ENCODE peak calls at places on chromosomes 4 and X, in four cellular contexts. One of them, this sample, is unnamed.

GRCh38 chr4:141730805-141731204 is 94.4 kb downstream of the IL15 start:
- DNase-seq in psoas muscle: no peak
- DNase-seq in mammary epithelial cell: no peak
- DNase-seq in tibial nerve: no peak
- DNase-seq in this sample: no peak

GRCh38 chrX:107448625-107449468 is 605 bp upstream of the FRMPD3 start:
- DNase-seq in psoas muscle: no peak
- DNase-seq in mammary epithelial cell: no peak
- DNase-seq in tibial nerve: no peak
- DNase-seq in this sample: peak; percentile 65

GRCh38 chrX:134529481-134529880 is 69.5 kb downstream of the HPRT1 start:
- DNase-seq in psoas muscle: no peak
- DNase-seq in tibial nerve: no peak
- DNase-seq in mammary epithelial cell: no peak
- DNase-seq in this sample: no peak

GRCh38 chr4:119841361-119841760 is 212.8 kb upstream of the PDE5A start:
- DNase-seq in psoas muscle: no peak
- DNase-seq in tibial nerve: no peak
- DNase-seq in mammary epithelial cell: peak; percentile 0
- DNase-seq in this sample: no peak

GRCh38 chr4:126364290-126364978 is 1049.7 kb downstream of the FAT4 start:
- DNase-seq in tibial nerve: no peak
- DNase-seq in psoas muscle: no peak
- DNase-seq in mammary epithelial cell: no peak
- DNase-seq in this sample: no peak

GRCh38 chrX:32448945-32449344 is 762.4 kb downstream of the DMD start:
- DNase-seq in tibial nerve: no peak
- DNase-seq in mammary epithelial cell: no peak
- DNase-seq in psoas muscle: no peak
- DNase-seq in this sample: no peak

GRCh38 chr4:119010909-119011606 is 122.4 kb downstream of the SYNPO2 start:
- DNase-seq in mammary epithelial cell: no peak
- DNase-seq in tibial nerve: no peak
- DNase-seq in psoas muscle: peak; percentile 69
- DNase-seq in this sample: no peak

GRCh38 chr4:113604955-113605354 is 156.6 kb downstream of the CAMK2D start:
- DNase-seq in psoas muscle: no peak
- DNase-seq in mammary epithelial cell: no peak
- DNase-seq in tibial nerve: no peak
- DNase-seq in this sample: no peak

GRCh38 chr4:87489678-87490077 is 39.5 kb downstream of the SPARCL1 start:
- DNase-seq in psoas muscle: no peak
- DNase-seq in mammary epithelial cell: no peak
- DNase-seq in tibial nerve: no peak
- DNase-seq in this sample: no peak

GRCh38 chr4:124903995-124904722 is 191.6 kb upstream of the ANKRD50 start:
- DNase-seq in tibial nerve: no peak
- DNase-seq in psoas muscle: peak; percentile 13
- DNase-seq in mammary epithelial cell: peak; percentile 53
- DNase-seq in this sample: no peak

GRCh38 chrX:368811-369562 is 17.7 kb downstream of the PPP2R3B start:
- DNase-seq in psoas muscle: no peak
- DNase-seq in mammary epithelial cell: no peak
- DNase-seq in tibial nerve: no peak
- DNase-seq in this sample: peak; percentile 17

GRCh38 chr4:182738283-182739047 is 178.7 kb downstream of the DCTD start:
- DNase-seq in mammary epithelial cell: peak; percentile 51
- DNase-seq in tibial nerve: no peak
- DNase-seq in psoas muscle: no peak
- DNase-seq in this sample: no peak

GRCh38 chrX:68433155-68433980 is at the start of gene OPHN1:
- DNase-seq in psoas muscle: peak; percentile 78
- DNase-seq in mammary epithelial cell: peak; percentile 84
- DNase-seq in tibial nerve: peak; percentile 64
- DNase-seq in this sample: peak; percentile 92

GRCh38 chrX:69314436-69315348 is 149.4 kb upstream of the PJA1 start:
- DNase-seq in tibial nerve: no peak
- DNase-seq in mammary epithelial cell: no peak
- DNase-seq in psoas muscle: no peak
- DNase-seq in this sample: no peak

GRCh38 chr4:37837446-37837845 is 11.0 kb downstream of the PGM2 start:
- DNase-seq in mammary epithelial cell: peak; percentile 21
- DNase-seq in tibial nerve: no peak
- DNase-seq in psoas muscle: no peak
- DNase-seq in this sample: no peak

GRCh38 chr4:159049780-159050375 is 53.0 kb upstream of the RAPGEF2 start:
- DNase-seq in mammary epithelial cell: no peak
- DNase-seq in tibial nerve: no peak
- DNase-seq in psoas muscle: no peak
- DNase-seq in this sample: no peak

GRCh38 chrX:107629533-107629909 is 1.2 kb downstream of the PRPS1 start:
- DNase-seq in tibial nerve: no peak
- DNase-seq in mammary epithelial cell: peak; percentile 9
- DNase-seq in psoas muscle: no peak
- DNase-seq in this sample: no peak

GRCh38 chr4:185020293-185020808 is 2.1 kb downstream of the HELT start:
- DNase-seq in psoas muscle: no peak
- DNase-seq in tibial nerve: no peak
- DNase-seq in mammary epithelial cell: peak; percentile 30
- DNase-seq in this sample: no peak

GRCh38 chr4:22483551-22483981 is 32.3 kb downstream of the ADGRA3 start:
- DNase-seq in tibial nerve: no peak
- DNase-seq in psoas muscle: no peak
- DNase-seq in mammary epithelial cell: peak; percentile 82
- DNase-seq in this sample: no peak

GRCh38 chr4:119692001-119692400 is 63.4 kb upstream of the PDE5A start:
- DNase-seq in mammary epithelial cell: peak; percentile 3
- DNase-seq in psoas muscle: no peak
- DNase-seq in tibial nerve: no peak
- DNase-seq in this sample: no peak

GRCh38 chr4:15513545-15513944 is 43.9 kb downstream of the CC2D2A start:
- DNase-seq in tibial nerve: no peak
- DNase-seq in psoas muscle: no peak
- DNase-seq in mammary epithelial cell: no peak
- DNase-seq in this sample: no peak

GRCh38 chr4:15521442-15522039 is 51.9 kb downstream of the CC2D2A start:
- DNase-seq in tibial nerve: no peak
- DNase-seq in psoas muscle: no peak
- DNase-seq in mammary epithelial cell: no peak
- DNase-seq in this sample: no peak

GRCh38 chr4:15515106-15515505 is 45.4 kb downstream of the CC2D2A start:
- DNase-seq in tibial nerve: no peak
- DNase-seq in mammary epithelial cell: no peak
- DNase-seq in psoas muscle: no peak
- DNase-seq in this sample: no peak

DNA sequence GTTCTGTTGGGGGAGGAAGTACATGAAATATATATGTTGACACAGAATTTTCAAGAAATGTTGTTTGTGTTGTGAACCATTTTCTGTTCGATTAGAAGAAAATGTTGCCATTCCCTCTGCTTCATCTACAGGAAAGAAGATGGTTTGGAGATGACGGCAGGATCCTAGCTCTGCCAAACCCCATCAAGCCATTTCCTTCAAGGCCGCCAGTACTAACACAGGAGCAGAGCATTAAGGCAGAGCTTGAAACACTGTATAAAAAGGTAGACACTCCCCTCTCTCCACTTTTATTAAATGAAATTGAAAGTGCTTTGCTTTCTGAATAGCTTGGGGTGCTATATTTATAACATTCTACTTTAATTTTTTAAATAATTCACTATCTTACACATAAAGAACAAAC is 46.8 kb downstream of the CC2D2A start:
- DNase-seq in mammary epithelial cell: no peak
- DNase-seq in tibial nerve: no peak
- DNase-seq in psoas muscle: no peak
- DNase-seq in this sample: no peak
- H3K36me3 ChIP-seq in mammary epithelial cell: peaks cover 3% of the 10 kb centered on the region
- H3K36me3 ChIP-seq in tibial nerve: no peaks in the 10 kb centered on the region
- H3K36me3 ChIP-seq in psoas muscle: peaks cover 2% of the 10 kb centered on the region
- H3K36me3 ChIP-seq in this sample: peaks cover 3% of the 10 kb centered on the region

GRCh38 chr4:155879767-155880166 is 13.7 kb upstream of the ASIC5 start:
- DNase-seq in tibial nerve: no peak
- DNase-seq in psoas muscle: no peak
- DNase-seq in mammary epithelial cell: no peak
- DNase-seq in this sample: no peak
- H3K9me3 ChIP-seq in tibial nerve: peaks cover 17% of the 10 kb centered on the region
- H3K9me3 ChIP-seq in psoas muscle: peaks cover 10% of the 10 kb centered on the region
- H3K9me3 ChIP-seq in mammary epithelial cell: no peaks in the 10 kb centered on the region
- H3K9me3 ChIP-seq in this sample: no peaks in the 10 kb centered on the region

GRCh38 chr4:102612195-102612594 is 111.0 kb downstream of the NFKB1 start:
- DNase-seq in tibial nerve: no peak
- DNase-seq in psoas muscle: no peak
- DNase-seq in mammary epithelial cell: peak; percentile 55
- DNase-seq in this sample: no peak
- H3K36me3 ChIP-seq in tibial nerve: peaks cover 13% of the 10 kb centered on the region
- H3K36me3 ChIP-seq in psoas muscle: peaks cover 18% of the 10 kb centered on the region
- H3K36me3 ChIP-seq in mammary epithelial cell: peaks cover 25% of the 10 kb centered on the region
- H3K36me3 ChIP-seq in this sample: peaks cover 66% of the 10 kb centered on the region

GRCh38 chr4:190015538-190016368 is 11.3 kb downstream of the FRG2 start:
- DNase-seq in psoas muscle: no peak
- DNase-seq in tibial nerve: no peak
- DNase-seq in mammary epithelial cell: no peak
- DNase-seq in this sample: no peak

GRCh38 chr4:190018201-190018920 is 8.7 kb downstream of the FRG2 start:
- DNase-seq in tibial nerve: no peak
- DNase-seq in psoas muscle: no peak
- DNase-seq in mammary epithelial cell: no peak
- DNase-seq in this sample: peak; percentile 71

GRCh38 chr4:190019023-190019858 is 7.8 kb downstream of the FRG2 start:
- DNase-seq in tibial nerve: no peak
- DNase-seq in mammary epithelial cell: no peak
- DNase-seq in psoas muscle: no peak
- DNase-seq in this sample: peak; percentile 59

GRCh38 chr4:190016369-190017289 is 10.4 kb downstream of the FRG2 start:
- DNase-seq in tibial nerve: no peak
- DNase-seq in psoas muscle: no peak
- DNase-seq in mammary epithelial cell: no peak
- DNase-seq in this sample: no peak

DNA sequence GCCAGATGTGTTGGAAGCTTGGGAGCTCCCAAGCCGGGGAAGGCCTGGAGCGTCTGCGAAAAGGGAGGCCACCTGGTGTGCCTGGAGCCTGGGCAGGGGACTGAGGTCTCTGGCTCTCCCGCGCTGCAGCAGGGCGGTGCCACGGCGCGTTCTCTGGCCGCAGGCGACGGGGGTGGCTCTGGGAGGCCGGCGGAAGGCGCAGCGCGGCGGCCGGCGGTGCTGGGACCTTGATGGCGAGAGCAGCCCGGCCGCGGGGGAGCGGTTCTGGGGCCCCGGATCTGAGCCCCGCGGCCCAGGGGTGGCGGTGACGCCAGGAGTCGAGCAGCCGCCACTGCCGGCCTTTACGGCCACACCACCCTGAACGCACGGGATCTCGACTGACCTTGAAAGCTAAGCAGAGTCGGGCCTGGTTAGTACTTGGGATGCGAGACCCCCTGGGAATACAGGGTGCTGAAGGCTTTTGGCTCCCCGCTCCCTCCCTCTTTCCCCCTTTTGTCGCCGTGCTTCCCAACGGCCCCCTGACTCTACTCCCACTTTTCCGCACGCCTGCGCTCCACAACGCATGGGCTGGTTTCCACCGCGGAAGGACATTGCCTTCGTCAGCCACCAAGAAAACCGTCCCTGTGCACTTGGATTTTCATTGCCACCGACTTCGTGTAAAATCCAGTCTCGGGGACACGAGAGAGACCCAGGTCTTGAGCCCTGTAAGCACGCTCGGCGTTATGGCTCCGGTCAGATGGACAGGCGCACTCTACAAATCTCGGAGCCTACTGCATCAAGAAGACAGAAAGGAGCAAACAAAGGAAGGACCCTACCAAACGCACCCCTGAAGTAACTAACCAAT is 9.5 kb downstream of the FRG2 start:
- DNase-seq in mammary epithelial cell: no peak
- DNase-seq in psoas muscle: no peak
- DNase-seq in tibial nerve: no peak
- DNase-seq in this sample: no peak
- H3K9me3 ChIP-seq in mammary epithelial cell: peaks cover 2% of the 10 kb centered on the region
- H3K9me3 ChIP-seq in psoas muscle: no peaks in the 10 kb centered on the region
- H3K9me3 ChIP-seq in tibial nerve: peaks cover 6% of the 10 kb centered on the region
- H3K9me3 ChIP-seq in this sample: no peaks in the 10 kb centered on the region

DNA sequence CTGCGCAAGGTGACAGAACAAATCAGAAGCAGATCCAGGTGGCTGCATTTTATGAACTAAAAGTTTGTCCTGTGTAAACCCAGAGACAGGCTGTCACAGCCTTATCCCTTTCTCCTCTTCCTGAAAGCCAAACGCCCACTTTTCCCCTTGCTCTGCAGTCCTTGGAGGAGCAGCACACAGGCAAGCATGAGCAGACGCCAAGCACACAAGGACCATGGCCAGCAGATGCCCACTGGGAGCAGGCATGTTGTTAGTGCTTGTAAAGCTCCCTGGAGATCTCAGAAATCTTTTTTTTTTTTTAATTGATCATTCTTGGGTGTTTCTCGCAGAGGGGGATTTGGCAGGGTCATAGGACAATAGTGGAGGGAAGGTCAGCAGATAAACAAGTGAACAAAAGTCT is 11.5 kb upstream of the HOPX start:
- DNase-seq in mammary epithelial cell: no peak
- DNase-seq in tibial nerve: no peak
- DNase-seq in psoas muscle: no peak
- DNase-seq in this sample: no peak
- H3K36me3 ChIP-seq in mammary epithelial cell: no peaks in the 10 kb centered on the region
- H3K36me3 ChIP-seq in tibial nerve: no peaks in the 10 kb centered on the region
- H3K36me3 ChIP-seq in psoas muscle: no peaks in the 10 kb centered on the region
- H3K36me3 ChIP-seq in this sample: no peaks in the 10 kb centered on the region

GRCh38 chr4:28250646-28251045 is 1390.0 kb downstream of the STIM2 start:
- DNase-seq in mammary epithelial cell: no peak
- DNase-seq in tibial nerve: no peak
- DNase-seq in psoas muscle: no peak
- DNase-seq in this sample: no peak

GRCh38 chr4:28259951-28260350 is 1399.3 kb downstream of the STIM2 start:
- DNase-seq in mammary epithelial cell: no peak
- DNase-seq in psoas muscle: no peak
- DNase-seq in tibial nerve: no peak
- DNase-seq in this sample: no peak

GRCh38 chr4:28254003-28254402 is 1393.4 kb downstream of the STIM2 start:
- DNase-seq in tibial nerve: no peak
- DNase-seq in psoas muscle: no peak
- DNase-seq in mammary epithelial cell: no peak
- DNase-seq in this sample: no peak

GRCh38 chr4:28251831-28252230 is 1391.2 kb downstream of the STIM2 start:
- DNase-seq in mammary epithelial cell: no peak
- DNase-seq in tibial nerve: no peak
- DNase-seq in psoas muscle: no peak
- DNase-seq in this sample: no peak

DNA sequence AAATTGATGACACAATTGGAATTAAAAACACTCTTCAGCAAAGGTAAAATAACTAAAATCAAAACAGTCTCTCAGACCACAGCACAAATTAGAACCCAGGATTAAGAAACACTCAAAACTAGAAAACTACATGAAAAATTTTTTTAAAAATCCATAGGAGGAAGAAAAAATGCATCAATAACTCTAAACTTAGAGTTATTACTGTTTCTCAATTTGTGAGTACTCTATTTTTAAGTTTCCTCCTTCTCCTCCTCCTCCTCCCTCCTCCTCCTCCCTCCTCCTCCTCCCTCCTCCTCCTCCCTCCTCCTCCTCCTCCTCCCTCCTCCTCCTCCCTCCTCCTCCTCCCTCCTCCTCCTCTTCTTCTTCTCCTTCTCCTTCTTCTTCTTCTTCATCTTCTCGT is 1395.7 kb downstream of the STIM2 start:
- DNase-seq in tibial nerve: no peak
- DNase-seq in mammary epithelial cell: no peak
- DNase-seq in psoas muscle: no peak
- DNase-seq in this sample: no peak
- H3K9me3 ChIP-seq in tibial nerve: peaks cover 4% of the 10 kb centered on the region
- H3K9me3 ChIP-seq in mammary epithelial cell: no peaks in the 10 kb centered on the region
- H3K9me3 ChIP-seq in psoas muscle: no peaks in the 10 kb centered on the region
- H3K9me3 ChIP-seq in this sample: no peaks in the 10 kb centered on the region

This sample was measured in kidney.